ENCODE peak calls at places on chromosomes 12 and 14, in five cellular contexts. One of them, this sample, is unnamed.

GRCh38 chr14:76352639-76353281 is 23.2 kb upstream of the ESRRB start:
- DNase-seq in heart right ventricle: peak
- DNase-seq in left ventricle myocardium inferior: peak
- DNase-seq in foreskin fibroblast: peak
- DNase-seq in AG04450: no peak
- DNase-seq in this sample: no peak

GRCh38 chr12:124861492-124861891 is 2.2 kb downstream of the SCARB1 start:
- DNase-seq in heart right ventricle: peak
- DNase-seq in AG04450: no peak
- DNase-seq in left ventricle myocardium inferior: peak
- DNase-seq in foreskin fibroblast: peak
- DNase-seq in this sample: no peak

GRCh38 chr12:99529966-99530365 is 117.6 kb upstream of the GARIN6 start:
- DNase-seq in left ventricle myocardium inferior: no peak
- DNase-seq in AG04450: no peak
- DNase-seq in foreskin fibroblast: no peak
- DNase-seq in heart right ventricle: no peak
- DNase-seq in this sample: peak

GRCh38 chr12:38156497-38157245 is 159.9 kb upstream of the ALG10B start:
- DNase-seq in heart right ventricle: no peak
- DNase-seq in AG04450: no peak
- DNase-seq in foreskin fibroblast: no peak
- DNase-seq in left ventricle myocardium inferior: no peak
- DNase-seq in this sample: no peak

GRCh38 chr14:104661086-104661485 is 28.3 kb upstream of the INF2 start:
- DNase-seq in foreskin fibroblast: no peak
- DNase-seq in heart right ventricle: no peak
- DNase-seq in left ventricle myocardium inferior: no peak
- DNase-seq in AG04450: no peak
- DNase-seq in this sample: no peak

GRCh38 chr14:86243158-86243557 is 713.2 kb downstream of the FLRT2 start:
- DNase-seq in left ventricle myocardium inferior: no peak
- DNase-seq in heart right ventricle: no peak
- DNase-seq in AG04450: no peak
- DNase-seq in foreskin fibroblast: no peak
- DNase-seq in this sample: no peak

GRCh38 chr12:126874427-126875026 is 1392.4 kb upstream of the TMEM132C start:
- DNase-seq in left ventricle myocardium inferior: peak
- DNase-seq in AG04450: no peak
- DNase-seq in heart right ventricle: peak
- DNase-seq in foreskin fibroblast: peak
- DNase-seq in this sample: peak

GRCh38 chr12:39368891-39369290 is 74.0 kb downstream of the KIF21A start:
- DNase-seq in foreskin fibroblast: no peak
- DNase-seq in left ventricle myocardium inferior: no peak
- DNase-seq in AG04450: no peak
- DNase-seq in heart right ventricle: no peak
- DNase-seq in this sample: no peak

GRCh38 chr12:121524196-121524930 is 56.5 kb downstream of the KDM2B start:
- DNase-seq in heart right ventricle: no peak
- DNase-seq in left ventricle myocardium inferior: no peak
- DNase-seq in foreskin fibroblast: peak
- DNase-seq in AG04450: no peak
- DNase-seq in this sample: no peak

GRCh38 chr14:101687756-101688546 is 73.6 kb upstream of the PPP2R5C start:
- DNase-seq in left ventricle myocardium inferior: no peak
- DNase-seq in AG04450: no peak
- DNase-seq in foreskin fibroblast: no peak
- DNase-seq in heart right ventricle: no peak
- DNase-seq in this sample: no peak

GRCh38 chr14:79600406-79600805 is 610.9 kb downstream of the DIO2 start:
- DNase-seq in left ventricle myocardium inferior: no peak
- DNase-seq in heart right ventricle: no peak
- DNase-seq in foreskin fibroblast: no peak
- DNase-seq in AG04450: no peak
- DNase-seq in this sample: no peak

GRCh38 chr12:8870591-8870990 is 43.7 kb upstream of the PHC1 start:
- DNase-seq in AG04450: no peak
- DNase-seq in heart right ventricle: no peak
- DNase-seq in left ventricle myocardium inferior: no peak
- DNase-seq in foreskin fibroblast: no peak
- DNase-seq in this sample: no peak

GRCh38 chr12:12534134-12534866 is 28.4 kb downstream of the DUSP16 start:
- DNase-seq in AG04450: no peak
- DNase-seq in heart right ventricle: no peak
- DNase-seq in left ventricle myocardium inferior: no peak
- DNase-seq in foreskin fibroblast: no peak
- DNase-seq in this sample: no peak

GRCh38 chr12:94561943-94562411 is 88.4 kb downstream of the TMCC3 start:
- DNase-seq in left ventricle myocardium inferior: peak
- DNase-seq in foreskin fibroblast: peak
- DNase-seq in AG04450: no peak
- DNase-seq in heart right ventricle: peak
- DNase-seq in this sample: no peak

GRCh38 chr12:52539024-52539820 is 13.7 kb downstream of the KRT71 start:
- DNase-seq in AG04450: peak
- DNase-seq in heart right ventricle: no peak
- DNase-seq in left ventricle myocardium inferior: no peak
- DNase-seq in foreskin fibroblast: peak
- DNase-seq in this sample: peak

GRCh38 chr12:64088431-64089349 is 133.4 kb downstream of the KICS2 start:
- DNase-seq in left ventricle myocardium inferior: peak
- DNase-seq in AG04450: peak
- DNase-seq in foreskin fibroblast: peak
- DNase-seq in heart right ventricle: no peak
- DNase-seq in this sample: peak

GRCh38 chr12:24596768-24597388 is 352.0 kb downstream of the BCAT1 start:
- DNase-seq in foreskin fibroblast: peak
- DNase-seq in AG04450: no peak
- DNase-seq in left ventricle myocardium inferior: no peak
- DNase-seq in heart right ventricle: no peak
- DNase-seq in this sample: no peak

GRCh38 chr14:104515811-104516780 is 63.5 kb upstream of the C14orf180 start:
- DNase-seq in AG04450: no peak
- DNase-seq in heart right ventricle: no peak
- DNase-seq in left ventricle myocardium inferior: no peak
- DNase-seq in foreskin fibroblast: no peak
- DNase-seq in this sample: no peak

GRCh38 chr12:88185988-88186387 is 43.9 kb downstream of the TMTC3 start:
- DNase-seq in foreskin fibroblast: peak
- DNase-seq in left ventricle myocardium inferior: no peak
- DNase-seq in heart right ventricle: no peak
- DNase-seq in AG04450: peak
- DNase-seq in this sample: peak

GRCh38 chr14:89339158-89339557 is 77.9 kb downstream of the FOXN3 start:
- DNase-seq in AG04450: no peak
- DNase-seq in foreskin fibroblast: no peak
- DNase-seq in left ventricle myocardium inferior: no peak
- DNase-seq in heart right ventricle: no peak
- DNase-seq in this sample: no peak

DNA sequence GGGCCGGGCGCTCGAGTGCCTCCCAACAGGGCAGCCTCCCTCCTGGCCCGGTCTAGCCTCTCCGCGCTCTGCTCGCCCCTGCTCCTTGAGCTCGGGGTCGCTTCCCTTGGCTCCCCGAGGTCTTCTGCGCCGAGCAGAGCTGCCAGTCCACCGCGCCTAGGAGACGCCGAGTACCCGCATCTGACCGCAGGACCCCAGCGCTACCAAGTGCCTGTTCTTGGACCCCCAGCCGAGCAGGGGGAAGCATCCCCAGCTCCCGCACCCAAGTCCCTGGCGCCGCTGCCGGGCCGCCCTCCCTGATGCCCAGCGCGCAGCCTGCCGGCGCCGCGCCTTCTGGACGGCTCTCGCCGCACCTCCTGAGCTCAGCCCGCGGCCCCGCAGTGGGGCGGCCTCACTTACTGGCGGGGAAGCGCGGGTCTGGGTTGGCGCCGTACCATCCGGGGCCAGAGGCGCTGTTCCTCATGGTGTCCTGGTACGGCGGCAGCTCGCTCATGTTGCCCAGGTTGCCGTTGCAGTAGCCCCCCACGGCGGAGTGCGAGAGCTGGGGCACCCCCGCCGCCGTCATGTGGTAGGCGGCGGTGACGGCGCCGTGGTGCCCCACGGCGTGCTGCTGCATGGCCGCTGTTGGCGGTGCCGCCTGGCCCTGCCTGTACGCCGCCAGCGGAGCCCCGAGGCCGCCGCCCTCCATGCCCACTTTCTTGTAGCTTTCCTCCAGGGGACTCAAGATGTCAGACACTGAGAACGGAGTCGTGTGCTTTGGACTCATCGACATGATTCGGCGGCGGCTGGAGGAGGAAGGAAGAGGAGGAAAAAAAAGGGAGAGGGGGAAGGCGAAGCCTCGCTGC is 1.2 kb downstream of the NKX2-1 start:
- DNase-seq in heart right ventricle: no peak
- DNase-seq in foreskin fibroblast: no peak
- DNase-seq in left ventricle myocardium inferior: no peak
- DNase-seq in AG04450: no peak
- DNase-seq in this sample: no peak
- H3K4me3 ChIP-seq in heart right ventricle: no peak
- H3K4me3 ChIP-seq in foreskin fibroblast: no peak
- H3K4me3 ChIP-seq in left ventricle myocardium inferior: peak
- H3K4me3 ChIP-seq in AG04450: no peak
- H3K4me3 ChIP-seq in this sample: no peak

GRCh38 chr12:118060301-118061010 is 523 bp downstream of the WSB2 start:
- DNase-seq in AG04450: no peak
- DNase-seq in left ventricle myocardium inferior: peak
- DNase-seq in foreskin fibroblast: peak
- DNase-seq in heart right ventricle: peak
- DNase-seq in this sample: no peak

GRCh38 chr12:118059645-118060275 is 1.2 kb downstream of the WSB2 start:
- DNase-seq in left ventricle myocardium inferior: no peak
- DNase-seq in foreskin fibroblast: no peak
- DNase-seq in heart right ventricle: no peak
- DNase-seq in AG04450: no peak
- DNase-seq in this sample: no peak

GRCh38 chr12:118061011-118061875 is at the start of gene WSB2:
- DNase-seq in heart right ventricle: peak
- DNase-seq in foreskin fibroblast: peak
- DNase-seq in AG04450: no peak
- DNase-seq in left ventricle myocardium inferior: peak
- DNase-seq in this sample: no peak

GRCh38 chr12:118058227-118058626 is 2.8 kb downstream of the WSB2 start:
- DNase-seq in AG04450: no peak
- DNase-seq in left ventricle myocardium inferior: no peak
- DNase-seq in foreskin fibroblast: no peak
- DNase-seq in heart right ventricle: no peak
- DNase-seq in this sample: no peak

GRCh38 chr12:118058881-118059644 is 1.9 kb downstream of the WSB2 start:
- DNase-seq in foreskin fibroblast: peak
- DNase-seq in left ventricle myocardium inferior: no peak
- DNase-seq in heart right ventricle: no peak
- DNase-seq in AG04450: no peak
- DNase-seq in this sample: no peak
- H3K4me3 ChIP-seq in foreskin fibroblast: peak
- H3K4me3 ChIP-seq in left ventricle myocardium inferior: peak
- H3K4me3 ChIP-seq in heart right ventricle: no peak
- H3K4me3 ChIP-seq in AG04450: peak
- H3K4me3 ChIP-seq in this sample: no peak

GRCh38 chr14:54776361-54777001 is 126.1 kb downstream of the GCH1 start:
- DNase-seq in foreskin fibroblast: peak
- DNase-seq in AG04450: peak
- DNase-seq in left ventricle myocardium inferior: peak
- DNase-seq in heart right ventricle: peak
- DNase-seq in this sample: no peak
- H3K4me3 ChIP-seq in foreskin fibroblast: no peak
- H3K4me3 ChIP-seq in AG04450: no peak
- H3K4me3 ChIP-seq in left ventricle myocardium inferior: peak
- H3K4me3 ChIP-seq in heart right ventricle: no peak
- H3K4me3 ChIP-seq in this sample: no peak

GRCh38 chr12:100717733-100718067 is 76.9 kb upstream of the ANO4 start:
- DNase-seq in heart right ventricle: no peak
- DNase-seq in left ventricle myocardium inferior: no peak
- DNase-seq in AG04450: no peak
- DNase-seq in foreskin fibroblast: peak
- DNase-seq in this sample: no peak
- H3K4me3 ChIP-seq in heart right ventricle: no peak
- H3K4me3 ChIP-seq in left ventricle myocardium inferior: peak
- H3K4me3 ChIP-seq in AG04450: peak
- H3K4me3 ChIP-seq in foreskin fibroblast: peak
- H3K4me3 ChIP-seq in this sample: peak

This sample was measured in AG09309.